ENCODE peak calls at places on chromosomes 1 and 21, in four cellular contexts. K is epithelial cell of esophagus, I is aorta, Z is spleen. V is an unnamed sample.

GRCh38 chr1:235206533-235207201 is 45.6 kb upstream of the RBM34 start:
- DNase-seq in I (no peak), Z (no peak), K (peak), V (no peak)

GRCh38 chr21:38875694-38876492 is 70.2 kb downstream of the ETS2 start:
- DNase-seq in K (peak), Z (no peak), I (no peak), V (no peak)

GRCh38 chr1:224580006-224580405 is 36.1 kb upstream of the CNIH3 start:
- DNase-seq in K (no peak), Z (no peak), I (no peak), V (no peak)

GRCh38 chr1:56411484-56412180 is 167.7 kb downstream of the PLPP3 start:
- DNase-seq in K (no peak), I (peak), Z (no peak), V (no peak)

GRCh38 chr1:157193702-157194391 is 55.7 kb upstream of the ETV3 start:
- DNase-seq in I (peak), K (peak), Z (peak), V (peak)

GRCh38 chr1:243916160-243916559 is 66.1 kb upstream of the AKT3 start:
- DNase-seq in Z (no peak), I (no peak), K (peak), V (no peak)

GRCh38 chr1:2121071-2121691 is 71.0 kb downstream of the PRKCZ start:
- DNase-seq in Z (no peak), K (peak), I (peak), V (no peak)

GRCh38 chr1:202255343-202255742 is 61.7 kb downstream of the LGR6 start:
- DNase-seq in Z (peak), I (no peak), K (no peak), V (no peak)

GRCh38 chr1:94734963-94735899 is 84.9 kb upstream of the SLC44A3 start:
- DNase-seq in Z (no peak), K (peak), I (peak), V (peak)

GRCh38 chr1:223704921-223705878 is 7.1 kb upstream of the CAPN2 start:
- DNase-seq in I (peak), K (no peak), Z (no peak), V (no peak)

GRCh38 chr1:174413632-174414031 is 34.1 kb upstream of the GPR52 start:
- DNase-seq in Z (no peak), K (peak), I (no peak), V (no peak)

GRCh38 chr1:172603816-172604215 is 55.1 kb upstream of the FASLG start:
- DNase-seq in Z (no peak), K (no peak), I (no peak), V (no peak)

GRCh38 chr1:92168657-92169056 is 49.1 kb upstream of the C1orf146 start:
- DNase-seq in Z (no peak), I (no peak), K (no peak), V (no peak)

GRCh38 chr1:3193811-3194210 is 124.8 kb downstream of the PRDM16 start:
- DNase-seq in Z (no peak), K (no peak), I (no peak), V (no peak)
- H3K4me3 ChIP-seq in Z (no peak), K (no peak), I (no peak), V (no peak)

GRCh38 chr1:89065077-89065868 is at the start of gene GBP1:
- DNase-seq in Z (no peak), K (peak), I (no peak), V (peak)
- H3K4me3 ChIP-seq in Z (peak), K (peak), I (peak), V (peak)

GRCh38 chr21:20996421-20997307 is 1.5 kb upstream of the NCAM2 start:
- DNase-seq in I (no peak), K (no peak), Z (no peak), V (no peak)
- H3K4me3 ChIP-seq in I (no peak), K (no peak), Z (peak), V (no peak)

GRCh38 chr1:217026506-217026905 is 303.3 kb upstream of the ESRRG start:
- DNase-seq in K (no peak), Z (no peak), I (no peak), V (no peak)

GRCh38 chr1:217027403-217028080 is 304.3 kb upstream of the ESRRG start:
- DNase-seq in I (no peak), K (no peak), Z (no peak), V (no peak)

GRCh38 chr1:217032715-217033367 is 309.6 kb upstream of the ESRRG start:
- DNase-seq in K (no peak), Z (no peak), I (no peak), V (no peak)

GRCh38 chr1:217029311-217030157 is 306.3 kb upstream of the ESRRG start:
- DNase-seq in Z (no peak), K (peak), I (peak), V (peak)
- H3K4me3 ChIP-seq in Z (no peak), K (no peak), I (no peak), V (no peak)

GRCh38 chr1:162629651-162630050 is 2.6 kb upstream of the DDR2 start:
- DNase-seq in K (no peak), Z (no peak), I (no peak), V (peak)

GRCh38 chr1:162632743-162633326 is 571 bp downstream of the DDR2 start:
- DNase-seq in Z (no peak), I (no peak), K (no peak), V (no peak)

GRCh38 chr1:162633327-162633762 is 1.1 kb downstream of the DDR2 start:
- DNase-seq in K (no peak), I (no peak), Z (no peak), V (no peak)

GRCh38 chr1:162632234-162632666 is at the start of gene DDR2:
- DNase-seq in Z (no peak), I (peak), K (no peak), V (peak)

DNA sequence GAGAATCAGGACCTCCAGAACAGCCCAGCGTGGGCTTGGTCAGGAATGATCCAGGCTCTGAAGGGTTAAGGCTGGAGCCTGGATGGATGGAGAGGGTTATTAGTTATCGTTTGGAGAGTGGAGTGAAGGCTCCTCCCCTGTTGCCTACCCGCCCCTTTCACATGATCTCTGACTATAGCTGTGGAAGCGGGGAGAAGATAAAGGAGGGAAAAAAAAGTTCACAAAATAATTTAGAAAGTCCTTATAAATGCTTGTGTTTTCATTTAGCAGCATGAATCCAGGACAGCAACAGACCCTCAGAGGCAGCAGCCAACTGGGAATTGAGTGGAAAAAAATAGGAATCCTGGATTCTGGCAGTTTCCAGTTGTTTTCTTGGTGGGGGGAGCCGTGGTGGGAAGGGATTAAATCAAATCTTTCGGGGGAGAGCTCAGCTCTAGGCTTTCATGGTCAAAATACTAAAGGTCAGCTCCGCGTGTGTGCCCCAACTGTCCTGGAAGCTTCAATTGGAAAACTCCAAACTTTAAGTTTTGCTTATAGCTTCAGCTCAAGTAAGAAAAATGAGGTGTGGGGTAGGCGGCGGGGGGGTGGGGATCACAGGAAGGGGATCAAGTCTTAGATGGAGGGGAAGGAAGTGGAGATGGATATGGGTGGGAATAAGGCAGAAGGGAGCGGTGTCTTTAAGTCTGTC is 574 bp upstream of the DDR2 start:
- DNase-seq in K (no peak), Z (no peak), I (peak), V (no peak)
- H3K4me3 ChIP-seq in K (no peak), Z (peak), I (peak), V (peak)

GRCh38 chr21:34991366-34991967 is 57.6 kb downstream of the RUNX1 start:
- DNase-seq in K (no peak), Z (no peak), I (no peak), V (no peak)
- H3K4me3 ChIP-seq in K (no peak), Z (no peak), I (no peak), V (no peak)